ENCODE peak calls at places on chromosomes 6 and 20, in five cellular contexts. W is astrocyte of the spinal cord, U is prostate gland, X is mucosa of descending colon, O is lung. T is an unnamed sample.

GRCh38 chr6:43990275-43990626 is 137.0 kb downstream of the MRPL14 start:
- DNase-seq in W (no peak), U (no peak), X (no peak), O (no peak), T (no peak)

GRCh38 chr6:73739097-73739496 is 43.1 kb downstream of the CD109 start:
- DNase-seq in W (peak), U (no peak), X (no peak), O (no peak), T (peak)

GRCh38 chr6:22737331-22737730 is 168.0 kb downstream of the HDGFL1 start:
- DNase-seq in W (peak), U (peak), X (no peak), O (no peak), T (peak)

GRCh38 chr6:44122821-44123220 is 4.4 kb downstream of the MRPL14 start:
- DNase-seq in W (peak), U (no peak), X (no peak), O (no peak), T (no peak)

GRCh38 chr20:11111191-11111590 is 437.4 kb upstream of the JAG1 start:
- DNase-seq in W (no peak), U (no peak), X (no peak), O (no peak), T (no peak)

GRCh38 chr6:158849899-158850806 is 31.0 kb upstream of the EZR start:
- DNase-seq in W (peak), U (peak), X (no peak), O (peak), T (peak)

GRCh38 chr6:32092760-32093497 is 16.2 kb downstream of the TNXB start:
- DNase-seq in W (peak), U (no peak), X (peak), O (no peak), T (no peak)

GRCh38 chr6:13454286-13455221 is 32.8 kb downstream of the GFOD1 start:
- DNase-seq in W (peak), U (no peak), X (peak), O (peak), T (no peak)

GRCh38 chr6:156425374-156425773 is 351.8 kb upstream of the ARID1B start:
- DNase-seq in W (peak), U (no peak), X (no peak), O (no peak), T (peak)

GRCh38 chr6:6942826-6943225 is 164.9 kb upstream of the RREB1 start:
- DNase-seq in W (peak), U (no peak), X (peak), O (peak), T (peak)

GRCh38 chr20:44646023-44646640 is 5.4 kb downstream of the ADA start:
- DNase-seq in W (peak), U (no peak), X (no peak), O (no peak), T (no peak)

GRCh38 chr20:50467618-50468373 is 42.4 kb upstream of the PTPN1 start:
- DNase-seq in W (peak), U (no peak), X (no peak), O (peak), T (no peak)

GRCh38 chr6:158033077-158033750 is 51.6 kb downstream of the SYNJ2 start:
- DNase-seq in W (no peak), U (no peak), X (peak), O (no peak), T (no peak)

GRCh38 chr6:5004373-5005037 is 668 bp upstream of the RPP40 start:
- DNase-seq in W (no peak), U (no peak), X (no peak), O (no peak), T (no peak)

GRCh38 chr6:133644548-133644947 is 244.4 kb upstream of the TCF21 start:
- DNase-seq in W (no peak), U (no peak), X (no peak), O (no peak), T (no peak)

GRCh38 chr20:24722586-24722985 is 226.5 kb upstream of the CST7 start:
- DNase-seq in W (no peak), U (no peak), X (no peak), O (no peak), T (no peak)

GRCh38 chr6:163860194-163861081 is 445.9 kb downstream of the QKI start:
- DNase-seq in W (peak), U (no peak), X (no peak), O (no peak), T (peak)

GRCh38 chr6:116536216-116536621 is 9.3 kb downstream of the TRAPPC3L start:
- DNase-seq in W (peak), U (peak), X (no peak), O (no peak), T (no peak)

GRCh38 chr6:36444470-36444869 is 1.7 kb downstream of the KCTD20 start:
- DNase-seq in W (peak), U (no peak), X (no peak), O (no peak), T (peak)

GRCh38 chr6:36442671-36443497 is at the start of the genes KCTD20 and PXT1:
- DNase-seq in W (peak), U (peak), X (peak), O (peak), T (peak)

GRCh38 chr6:36443951-36444428 is 1.2 kb downstream of the KCTD20 start:
- DNase-seq in W (peak), U (no peak), X (no peak), O (no peak), T (no peak)

GRCh38 chr6:36442083-36442670 is 477 bp downstream of the PXT1 start:
- DNase-seq in W (no peak), U (no peak), X (no peak), O (no peak), T (no peak)

GRCh38 chr6:36443498-36443844 is 671 bp downstream of the KCTD20 start:
- DNase-seq in W (peak), U (no peak), X (no peak), O (no peak), T (no peak)
- H3K4me3 ChIP-seq in W (peak), U (peak), X (peak), O (peak), T (peak)

DNA sequence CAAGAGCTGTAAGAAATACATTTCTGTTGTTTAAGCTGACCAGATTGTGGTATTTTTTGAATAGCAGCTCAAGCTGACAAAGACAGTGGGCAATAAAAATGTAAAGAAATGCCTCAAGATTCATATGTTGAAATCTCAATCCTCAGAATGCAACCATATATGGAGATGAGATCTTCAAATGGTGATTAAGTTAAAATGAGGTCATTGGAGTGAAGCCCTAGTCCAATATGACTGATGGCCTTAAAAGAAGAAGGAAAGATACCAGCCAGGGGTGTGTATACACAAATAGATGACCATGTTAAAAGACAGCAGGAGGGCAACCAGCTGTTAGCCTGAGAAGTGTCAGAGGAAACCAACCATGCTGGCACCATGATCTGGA is 7.1 kb upstream of the DDO start:
- DNase-seq in W (no peak), U (no peak), X (no peak), O (no peak), T (no peak)
- TF ChIP-seq CTCF in W (no peak), U (no peak), X (no peak), O (no peak), T (no peak)

DNA sequence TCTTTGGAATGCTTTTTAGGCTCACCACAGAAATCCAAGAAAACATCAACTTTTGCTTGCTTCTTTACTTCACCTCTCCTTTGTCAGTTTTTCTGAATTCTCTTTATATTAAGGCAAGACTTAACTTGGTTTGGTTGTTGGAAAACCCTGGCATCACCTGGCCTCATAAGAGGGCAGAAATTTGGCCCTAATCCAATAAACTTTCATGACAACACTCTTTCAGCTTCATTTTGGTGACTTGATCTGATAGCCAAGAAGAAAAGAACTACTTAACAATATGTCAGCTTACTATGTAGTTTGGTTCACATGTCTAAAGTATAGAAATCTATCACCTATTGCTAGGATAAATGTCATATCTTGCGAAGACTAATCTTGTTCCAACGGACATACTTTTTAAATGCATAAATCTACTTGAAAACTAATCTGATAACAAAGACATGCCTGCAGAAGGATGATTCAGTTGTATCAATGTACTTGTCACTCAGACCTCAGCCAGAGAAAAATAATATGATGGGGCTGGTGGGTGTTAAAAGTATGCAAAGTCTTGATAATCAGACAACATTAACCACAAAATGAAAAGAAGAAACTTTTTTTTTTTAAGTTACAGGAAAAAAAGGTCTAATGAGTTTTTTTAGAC is 19.3 kb upstream of the HBS1L start:
- DNase-seq in W (no peak), U (no peak), X (no peak), O (no peak), T (no peak)
- H3K4me3 ChIP-seq in W (no peak), U (no peak), X (no peak), O (no peak), T (no peak)

GRCh38 chr6:10256113-10256690 is 158.7 kb downstream of the TFAP2A start:
- DNase-seq in W (no peak), U (no peak), X (no peak), O (no peak), T (no peak)
- TF ChIP-seq CTCF in W (peak), U (no peak), X (no peak), O (no peak), T (peak)

GRCh38 chr20:9515761-9516657 is 1.6 kb downstream of the LAMP5 start:
- DNase-seq in W (no peak), U (peak), X (no peak), O (peak), T (peak)

GRCh38 chr20:9514072-9514460 is 324 bp upstream of the LAMP5 start:
- DNase-seq in W (no peak), U (no peak), X (no peak), O (no peak), T (no peak)

GRCh38 chr20:9515211-9515580 is 806 bp downstream of the LAMP5 start:
- DNase-seq in W (no peak), U (no peak), X (no peak), O (no peak), T (no peak)

GRCh38 chr20:9516658-9516987 is 2.2 kb downstream of the LAMP5 start:
- DNase-seq in W (no peak), U (no peak), X (no peak), O (no peak), T (no peak)

GRCh38 chr20:9514461-9515210 is at the start of gene LAMP5:
- DNase-seq in W (peak), U (no peak), X (no peak), O (no peak), T (no peak)
- H3K4me3 ChIP-seq in W (no peak), U (peak), X (no peak), O (no peak), T (peak)

DNA sequence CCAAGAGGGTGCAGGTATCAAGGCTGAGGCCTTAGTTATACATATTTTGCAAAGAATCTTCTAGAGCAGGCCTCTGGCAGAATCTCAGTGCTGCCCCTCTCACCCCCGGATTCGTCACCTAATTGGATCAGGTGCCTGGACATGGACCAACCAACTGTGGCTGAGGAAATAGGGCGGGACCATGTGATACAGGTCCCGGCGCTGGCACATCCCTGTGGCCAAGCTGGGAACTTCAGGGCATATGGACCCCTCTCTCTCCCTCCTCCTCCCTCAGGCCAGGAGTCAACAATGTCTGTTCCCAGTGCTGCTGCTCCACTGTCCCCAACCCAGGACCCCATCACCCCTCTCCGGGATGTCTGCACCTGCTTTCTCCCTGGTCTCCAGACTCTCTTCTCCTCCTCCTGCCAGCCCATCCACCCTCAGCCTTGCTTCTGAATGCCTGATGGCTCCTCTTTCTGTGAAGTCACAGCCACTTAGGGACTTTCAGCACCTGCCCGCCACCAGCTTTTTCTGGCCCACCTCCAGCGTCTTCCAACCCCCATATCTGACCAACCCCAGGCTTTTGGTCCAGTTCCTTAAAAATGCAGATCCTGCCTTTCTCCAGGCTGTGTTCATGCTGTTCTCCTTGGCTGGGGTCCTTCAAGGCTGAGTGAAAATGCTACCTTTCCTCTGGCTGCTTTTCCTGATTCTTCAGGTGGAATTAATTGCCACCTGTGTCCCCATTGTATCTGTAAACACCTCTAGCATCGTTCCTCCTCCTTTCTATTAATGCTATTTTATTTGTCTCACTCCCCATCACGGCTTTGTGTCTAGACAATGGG is 19.0 kb upstream of the MLN start:
- DNase-seq in W (no peak), U (no peak), X (peak), O (no peak), T (no peak)
- TF ChIP-seq CTCF in W (peak), U (no peak), X (no peak), O (no peak), T (peak)

GRCh38 chr20:36585410-36586125 is 12.2 kb downstream of the TGIF2 start:
- DNase-seq in W (no peak), U (no peak), X (no peak), O (no peak), T (no peak)
- H3K4me3 ChIP-seq in W (no peak), U (no peak), X (no peak), O (no peak), T (no peak)

T was measured in astrocyte of the cerebellum.